ENCODE peak calls at places on chromosome 22, in nine cellular contexts. L is neural progenitor cell; T is NCI-H774; W is anterior cingulate cortex; U is G401; D is RPMI8226; B is CD8-positive, alpha-beta memory T cell; X is CD4-positive, CD25-positive, alpha-beta regulatory T cell; N is T follicular helper cell. S is an unnamed sample.

GRCh38 chr22:43289976-43290663 is 53.1 kb downstream of the SCUBE1 start:
- DNase-seq in L (no peak), T (no peak), W (no peak), U (no peak), D (peak; percentile 62), B (no peak), X (no peak), N (no peak), S (no peak)

GRCh38 chr22:19035474-19036228 is 86.6 kb downstream of the DGCR2 start:
- DNase-seq in L (peak; percentile 81), T (no peak), W (no peak), U (no peak), D (no peak), B (no peak), X (no peak), N (no peak), S (no peak)

GRCh38 chr22:43582394-43582793 is 170.6 kb downstream of the MPPED1 start:
- DNase-seq in L (no peak), T (no peak), W (no peak), U (no peak), D (no peak), B (no peak), X (no peak), N (no peak), S (no peak)

GRCh38 chr22:39133871-39134270 is 18.6 kb downstream of the CBX7 start:
- DNase-seq in L (no peak), T (no peak), W (no peak), U (no peak), D (no peak), B (no peak), X (no peak), N (no peak), S (no peak)

GRCh38 chr22:19522190-19522880 is 1.9 kb downstream of the CLDN5 start:
- DNase-seq in L (no peak), T (peak; percentile 60), W (peak; percentile 34), U (peak; percentile 18), D (peak; percentile 6), B (no peak), X (no peak), N (no peak), S (no peak)

GRCh38 chr22:42856179-42856864 is 751 bp downstream of the ARFGAP3 start:
- DNase-seq in L (peak; percentile 42), T (no peak), W (peak; percentile 31), U (peak; percentile 23), D (peak; percentile 34), B (peak; percentile 57), X (peak; percentile 37), N (peak; percentile 44), S (no peak)

GRCh38 chr22:47389201-47389600 is 626.8 kb downstream of the TBC1D22A start:
- DNase-seq in L (no peak), T (no peak), W (no peak), U (no peak), D (no peak), B (no peak), X (no peak), N (no peak), S (no peak)

GRCh38 chr22:34036936-34037335 is 116.7 kb upstream of the LARGE1 start:
- DNase-seq in L (peak; percentile 69), T (no peak), W (no peak), U (no peak), D (peak; percentile 13), B (no peak), X (no peak), N (no peak), S (no peak)

GRCh38 chr22:49040754-49041467 is 786.8 kb downstream of the BRD1 start:
- DNase-seq in L (no peak), T (no peak), W (no peak), U (no peak), D (no peak), B (no peak), X (no peak), N (no peak), S (no peak)

GRCh38 chr22:41576877-41577276 is 12.8 kb downstream of the PMM1 start:
- DNase-seq in L (peak; percentile 86), T (no peak), W (no peak), U (peak; percentile 82), D (peak; percentile 52), B (no peak), X (no peak), N (no peak), S (peak; percentile 35)